ENCODE peak calls at places on chromosome 13, in ten cellular contexts. D is PC-3, Z is breast epithelium, O is kidney, C is uterus, H is GM23338, L is suprapubic skin, T is heart right ventricle, E is stomach, B is brain microvascular endothelial cell. J is an unnamed sample.

GRCh38 chr13:76000131-76000530 is 364.0 kb downstream of the LMO7 start:
- DNase-seq in L (no peak), H (no peak), D (no peak), Z (no peak), T (no peak), E (no peak), C (no peak), O (no peak), B (no peak), J (no peak)

GRCh38 chr13:48492123-48493075 is 40.5 kb downstream of the RCBTB2 start:
- DNase-seq in H (no peak), D (no peak), O (peak), C (peak), T (peak), L (peak), Z (no peak), B (peak), E (peak), J (no peak)

GRCh38 chr13:33281951-33282595 is 3.5 kb downstream of the STARD13 start:
- DNase-seq in Z (no peak), E (no peak), D (peak), T (no peak), O (no peak), C (no peak), B (peak), L (no peak), H (no peak), J (no peak)

GRCh38 chr13:112688560-112689497 is 1.0 kb upstream of the ATP11A start:
- DNase-seq in E (peak), H (peak), Z (no peak), B (no peak), C (no peak), T (no peak), D (no peak), L (peak), O (peak), J (no peak)

GRCh38 chr13:66546534-66547379 is 683.4 kb downstream of the PCDH9 start:
- DNase-seq in Z (no peak), C (no peak), L (no peak), D (peak), O (no peak), T (no peak), E (no peak), H (no peak), B (peak), J (no peak)

GRCh38 chr13:66506979-66507378 is 723.2 kb downstream of the PCDH9 start:
- DNase-seq in O (no peak), D (no peak), L (no peak), T (no peak), Z (no peak), C (no peak), E (no peak), H (no peak), B (no peak), J (no peak)

GRCh38 chr13:77898097-77898496 is 20.5 kb downstream of the EDNRB start:
- DNase-seq in T (no peak), L (no peak), B (no peak), D (peak), O (no peak), C (no peak), H (no peak), Z (no peak), E (no peak), J (no peak)

GRCh38 chr13:113211774-113212173 is 2.4 kb downstream of the CUL4A start:
- DNase-seq in L (no peak), D (peak), Z (no peak), C (no peak), O (no peak), B (no peak), H (peak), T (no peak), E (no peak), J (no peak)

GRCh38 chr13:76775031-76775740 is 111.0 kb downstream of the KCTD12 start:
- DNase-seq in E (no peak), C (no peak), O (no peak), D (no peak), B (no peak), T (no peak), H (no peak), L (no peak), Z (no peak), J (no peak)

GRCh38 chr13:27404680-27405079 is 19.7 kb upstream of the GTF3A start:
- DNase-seq in L (no peak), H (no peak), B (no peak), C (no peak), Z (no peak), T (no peak), E (peak), O (no peak), D (no peak), J (no peak)

GRCh38 chr13:35716186-35716585 is 239.7 kb upstream of the MAB21L1 start:
- DNase-seq in T (no peak), D (peak), Z (no peak), L (no peak), B (no peak), C (no peak), H (no peak), O (no peak), E (no peak), J (no peak)

GRCh38 chr13:23608704-23609413 is 38.6 kb downstream of the TNFRSF19 start:
- DNase-seq in L (peak), B (peak), T (peak), C (peak), O (peak), D (no peak), E (no peak), H (no peak), Z (no peak), J (no peak)

GRCh38 chr13:113816248-113816924 is 47.5 kb downstream of the GAS6 start:
- DNase-seq in Z (no peak), O (no peak), B (no peak), T (no peak), C (no peak), H (no peak), L (no peak), D (peak), E (no peak), J (no peak)

GRCh38 chr13:111187879-111188643 is 73.0 kb downstream of the ARHGEF7 start:
- DNase-seq in L (no peak), C (no peak), T (no peak), H (no peak), D (peak), Z (no peak), E (no peak), O (no peak), B (no peak), J (no peak)

GRCh38 chr13:73984949-73985691 is 149.1 kb downstream of the KLF12 start:
- DNase-seq in E (no peak), C (no peak), Z (no peak), T (peak), B (no peak), O (no peak), H (peak), L (no peak), D (no peak), J (no peak)

GRCh38 chr13:83372786-83373185 is 509.5 kb downstream of the SLITRK1 start:
- DNase-seq in T (no peak), E (no peak), H (no peak), Z (no peak), O (no peak), B (no peak), C (no peak), L (no peak), D (no peak), J (no peak)

GRCh38 chr13:97018029-97018819 is 23.9 kb upstream of the OXGR1 start:
- DNase-seq in B (peak), C (no peak), D (peak), E (no peak), Z (no peak), L (no peak), H (peak), O (no peak), T (peak), J (no peak)

GRCh38 chr13:73138967-73139491 is 80.2 kb downstream of the KLF5 start:
- DNase-seq in H (peak), L (no peak), E (no peak), C (no peak), O (no peak), D (peak), B (no peak), Z (no peak), T (no peak), J (no peak)

GRCh38 chr13:82993417-82993816 is 888.9 kb downstream of the SLITRK1 start:
- DNase-seq in E (no peak), B (no peak), T (no peak), O (no peak), C (no peak), D (peak), H (no peak), L (no peak), Z (no peak), J (no peak)

GRCh38 chr13:46749951-46750350 is 47.0 kb downstream of the ESD start:
- DNase-seq in D (no peak), Z (no peak), T (no peak), H (no peak), E (no peak), C (no peak), O (no peak), B (peak), L (no peak), J (no peak)

GRCh38 chr13:31056650-31057275 is 104.9 kb downstream of the HSPH1 start:
- DNase-seq in C (no peak), B (no peak), H (peak), L (no peak), T (no peak), D (no peak), O (no peak), E (no peak), Z (no peak), J (no peak)
- TF ChIP-seq CTCF in C (no peak), B (peak), H (no peak), L (no peak), T (no peak), D (no peak), O (no peak), E (no peak), Z (no peak), J (no peak)

GRCh38 chr13:108560092-108560491 is 69.3 kb upstream of the MYO16 start:
- DNase-seq in O (no peak), D (no peak), B (no peak), L (no peak), H (no peak), E (no peak), C (no peak), Z (no peak), T (no peak), J (no peak)
- H3K4me3 ChIP-seq in O (no peak), D (no peak), B (no peak), L (no peak), H (no peak), E (no peak), C (no peak), Z (no peak), T (no peak), J (no peak)

DNA sequence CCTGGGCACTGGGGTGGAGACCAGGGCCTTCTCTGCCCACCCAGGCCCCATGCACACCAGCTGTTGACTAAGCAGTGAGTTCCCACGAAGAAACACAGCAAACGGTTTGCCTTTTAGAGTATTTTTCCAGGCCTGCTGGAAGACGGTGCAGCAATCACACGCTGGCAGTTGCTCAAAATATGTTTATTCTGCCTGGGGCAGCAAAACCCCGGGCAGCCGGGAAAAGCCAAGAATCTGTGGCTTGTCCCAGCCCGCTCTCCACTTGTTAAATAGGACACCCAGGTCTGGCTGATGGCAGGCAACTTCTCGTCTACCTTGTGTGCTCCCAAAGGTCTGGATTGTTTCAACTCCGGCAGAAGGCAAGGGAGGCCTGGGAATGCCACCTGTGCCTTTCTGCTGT is 40.8 kb downstream of the GGACT start:
- DNase-seq in O (no peak), Z (no peak), L (no peak), C (no peak), T (no peak), H (no peak), D (no peak), E (no peak), B (no peak), J (no peak)
- H3K27ac ChIP-seq in O (peak), Z (peak), L (peak), C (peak), T (no peak), H (no peak), D (no peak), E (no peak), B (no peak), J (no peak)

GRCh38 chr13:109776575-109776974 is 9.8 kb downstream of the IRS2 start:
- DNase-seq in Z (no peak), L (no peak), B (no peak), H (no peak), T (no peak), C (no peak), D (peak), E (no peak), O (no peak), J (no peak)
- TF ChIP-seq CTCF in Z (no peak), L (no peak), B (no peak), H (no peak), T (no peak), C (no peak), D (no peak), E (no peak), O (no peak), J (no peak)

DNA sequence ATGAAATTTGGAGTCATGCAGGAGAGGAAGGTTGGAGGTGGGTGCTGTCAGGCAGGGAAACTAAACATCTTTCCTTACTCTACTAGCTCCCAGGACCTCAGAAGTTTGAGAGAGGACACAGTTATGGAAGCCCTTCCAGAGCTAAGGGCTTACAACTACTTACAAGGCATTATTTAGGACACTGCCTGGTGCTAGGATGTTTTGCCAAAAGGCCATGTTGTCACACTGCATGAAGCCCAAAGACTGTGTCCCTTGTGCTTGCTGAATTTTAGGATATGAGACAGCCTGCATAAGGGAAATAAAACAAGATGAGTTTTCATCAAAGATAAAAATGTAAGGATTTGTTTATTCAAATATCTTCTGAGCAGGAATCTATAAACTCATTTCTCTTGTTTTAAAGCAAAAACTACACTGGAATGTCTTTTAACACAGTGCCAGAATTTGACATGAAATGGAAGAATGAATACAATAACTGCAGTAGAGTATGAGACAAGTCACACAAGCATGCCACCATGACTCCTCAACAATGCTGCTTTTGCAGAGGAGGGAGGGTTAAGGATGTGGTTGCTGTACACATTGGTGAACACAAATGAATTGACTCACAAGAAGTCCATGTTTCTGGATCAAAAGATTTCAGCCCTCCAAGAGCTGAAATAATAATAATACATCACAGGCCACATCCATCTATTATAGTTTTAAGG is 258.4 kb downstream of the SPRY2 start:
- DNase-seq in C (no peak), T (no peak), Z (no peak), B (peak), L (no peak), O (no peak), D (peak), E (no peak), H (no peak), J (no peak)
- H3K4me3 ChIP-seq in C (no peak), T (no peak), Z (no peak), B (no peak), L (no peak), O (no peak), D (no peak), E (no peak), H (no peak), J (no peak)

GRCh38 chr13:64073203-64073602 is 2657.6 kb upstream of the PCDH20 start:
- DNase-seq in L (no peak), T (no peak), D (no peak), O (no peak), H (no peak), E (no peak), B (no peak), C (no peak), Z (no peak), J (no peak)

GRCh38 chr13:64078025-64078424 is 2662.4 kb upstream of the PCDH20 start:
- DNase-seq in B (no peak), O (no peak), E (no peak), Z (no peak), C (no peak), L (no peak), H (no peak), T (no peak), D (no peak), J (no peak)

GRCh38 chr13:64078480-64078936 is 2662.9 kb upstream of the PCDH20 start:
- DNase-seq in B (no peak), D (no peak), H (no peak), C (no peak), Z (no peak), L (no peak), E (no peak), T (no peak), O (peak), J (no peak)

GRCh38 chr13:64074989-64075474 is 2659.4 kb upstream of the PCDH20 start:
- DNase-seq in L (no peak), D (no peak), E (peak), H (no peak), T (no peak), C (no peak), O (no peak), B (no peak), Z (no peak), J (no peak)

GRCh38 chr13:64075543-64076271 is 2660.1 kb upstream of the PCDH20 start:
- DNase-seq in D (no peak), Z (no peak), O (peak), H (no peak), E (peak), L (no peak), T (no peak), B (no peak), C (no peak), J (no peak)
- H3K27ac ChIP-seq in D (no peak), Z (no peak), O (no peak), H (no peak), E (no peak), L (no peak), T (no peak), B (no peak), C (no peak), J (no peak)

GRCh38 chr13:45683701-45684100 is 18.4 kb upstream of the CBY2 start:
- DNase-seq in E (no peak), L (no peak), H (peak), Z (no peak), T (no peak), O (no peak), B (no peak), D (no peak), C (no peak), J (no peak)
- TF ChIP-seq CTCF in E (no peak), L (no peak), H (peak), Z (no peak), T (no peak), O (no peak), B (peak), D (peak), C (no peak), J (peak)

GRCh38 chr13:44272692-44273091 is 100.9 kb upstream of the SERP2 start:
- DNase-seq in C (no peak), T (no peak), E (no peak), O (no peak), B (peak), H (no peak), D (no peak), Z (no peak), L (no peak), J (no peak)

GRCh38 chr13:44273216-44273615 is 100.4 kb upstream of the SERP2 start:
- DNase-seq in Z (no peak), D (no peak), L (no peak), B (no peak), E (no peak), T (no peak), H (no peak), O (no peak), C (no peak), J (no peak)

GRCh38 chr13:44273991-44274810 is 99.4 kb upstream of the SERP2 start:
- DNase-seq in E (no peak), H (no peak), C (no peak), O (no peak), L (no peak), D (peak), T (no peak), B (no peak), Z (no peak), J (no peak)

GRCh38 chr13:44276061-44276460 is 97.6 kb upstream of the SERP2 start:
- DNase-seq in H (no peak), C (no peak), D (no peak), O (no peak), L (no peak), B (no peak), E (no peak), T (no peak), Z (no peak), J (no peak)

DNA sequence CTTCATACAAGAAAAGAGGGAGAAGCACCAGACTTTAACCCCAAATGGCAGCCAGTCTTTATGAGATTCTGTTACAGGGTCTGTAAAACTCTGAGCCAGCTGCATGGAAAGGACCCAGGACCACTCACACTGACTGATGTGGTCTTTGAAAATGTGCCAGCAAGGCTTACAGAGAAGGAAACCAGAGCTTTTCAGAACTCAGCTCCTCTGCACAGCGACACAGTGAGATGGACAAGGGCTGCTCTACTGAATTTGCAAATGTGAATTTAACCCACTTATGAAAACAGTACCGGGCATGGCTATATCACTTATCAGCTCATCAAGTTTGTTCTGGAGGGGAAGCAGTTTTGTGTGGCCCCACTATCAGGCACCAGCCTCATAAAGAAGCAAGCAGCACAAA is 98.8 kb upstream of the SERP2 start:
- DNase-seq in D (no peak), O (no peak), H (no peak), L (no peak), T (no peak), Z (no peak), E (no peak), B (no peak), C (no peak), J (no peak)
- H3K4me3 ChIP-seq in D (peak), O (peak), H (no peak), L (no peak), T (peak), Z (peak), E (no peak), B (no peak), C (peak), J (no peak)

GRCh38 chr13:50168803-50169202 is 153.6 kb downstream of the KCNRG start:
- DNase-seq in H (no peak), E (no peak), O (no peak), C (no peak), Z (no peak), L (no peak), B (no peak), D (no peak), T (no peak), J (no peak)
- H3K27ac ChIP-seq in H (no peak), E (no peak), O (no peak), C (no peak), Z (no peak), L (no peak), B (no peak), D (no peak), T (no peak), J (no peak)

J was measured in RWPE2.